ENCODE peak calls at places on chromosomes 4 and X, in eight cellular contexts. N is IMR-90, P is lower leg skin, Z is A549, F is epithelial cell of proximal tubule, G is cardiac fibroblast, L is fibroblast of mammary gland, E is cardiac muscle cell. A is an unnamed sample.

GRCh38 chr4:145769450-145770037 is 89.6 kb downstream of the C4orf51 start:
- DNase-seq in E (no peak), Z (no peak), F (no peak), P (no peak), L (no peak), G (no peak), N (no peak), A (no peak)

GRCh38 chr4:153750197-153750817 is 9.5 kb downstream of the RNF175 start:
- DNase-seq in Z (peak; percentile 51), L (peak; percentile 82), E (peak; percentile 86), G (peak; percentile 87), F (peak; percentile 41), P (no peak), N (peak; percentile 58), A (peak; percentile 82)

GRCh38 chrX:42975906-42976305 is 197.9 kb upstream of the PPP1R2C start:
- DNase-seq in N (no peak), F (no peak), L (no peak), G (no peak), P (no peak), Z (no peak), E (no peak), A (no peak)

GRCh38 chr4:4260185-4260751 is 12.2 kb upstream of the TMEM128 start:
- DNase-seq in N (peak; percentile 63), L (peak; percentile 65), Z (peak; percentile 72), F (no peak), G (peak; percentile 86), P (no peak), E (no peak), A (peak; percentile 89)

GRCh38 chrX:23127586-23127985 is 127.8 kb downstream of the DDX53 start:
- DNase-seq in Z (no peak), L (no peak), N (no peak), F (no peak), P (no peak), G (no peak), E (no peak), A (no peak)

GRCh38 chr4:119785963-119786362 is 157.4 kb upstream of the PDE5A start:
- DNase-seq in E (no peak), F (no peak), L (peak; percentile 49), G (peak; percentile 57), P (no peak), Z (peak; percentile 25), N (peak; percentile 23), A (peak; percentile 43)

GRCh38 chr4:7668282-7668681 is 233.6 kb upstream of the PSAPL1 start:
- DNase-seq in Z (no peak), E (no peak), F (no peak), N (no peak), L (no peak), P (no peak), G (no peak), A (no peak)

GRCh38 chrX:154355776-154356140 is 18.7 kb downstream of the FLNA start:
- DNase-seq in P (no peak), E (no peak), N (no peak), Z (no peak), F (no peak), G (no peak), L (no peak), A (no peak)

GRCh38 chrX:66051989-66052388 is 12.1 kb upstream of the VSIG4 start:
- DNase-seq in G (no peak), N (no peak), Z (no peak), P (no peak), F (no peak), E (no peak), L (no peak), A (no peak)

GRCh38 chrX:66050140-66050569 is 10.3 kb upstream of the VSIG4 start:
- DNase-seq in G (no peak), N (no peak), Z (no peak), F (no peak), L (no peak), P (no peak), E (no peak), A (no peak)

GRCh38 chrX:66049056-66049455 is 9.2 kb upstream of the VSIG4 start:
- DNase-seq in L (no peak), F (no peak), P (no peak), N (no peak), Z (no peak), E (no peak), G (no peak), A (no peak)

GRCh38 chrX:66054978-66055377 is 15.1 kb upstream of the VSIG4 start:
- DNase-seq in L (no peak), Z (no peak), N (no peak), G (no peak), P (no peak), E (no peak), F (no peak), A (no peak)

DNA sequence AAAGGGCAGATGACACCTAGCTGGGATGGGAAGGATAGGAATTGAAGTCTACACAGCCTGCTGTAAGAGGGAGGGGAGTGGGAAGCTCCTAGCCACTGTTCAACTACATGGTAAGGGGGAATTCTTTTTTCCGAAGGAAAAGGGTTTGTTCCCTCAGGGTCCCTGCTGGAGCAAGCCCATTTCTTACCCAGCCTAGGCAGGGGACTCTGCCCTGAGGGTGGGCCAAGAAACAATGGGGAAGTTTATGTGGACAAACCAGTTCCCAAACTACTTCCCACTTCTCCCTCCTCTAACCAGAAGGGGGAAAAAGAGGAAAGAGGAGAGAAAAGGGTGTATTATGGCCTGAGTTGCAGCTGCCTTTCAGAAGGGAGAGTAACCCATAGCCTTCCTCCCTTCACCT is 13.5 kb upstream of the VSIG4 start:
- DNase-seq in E (no peak), L (no peak), F (no peak), G (no peak), P (no peak), Z (no peak), N (no peak), A (no peak)
- H3K4me3 ChIP-seq in E (no peak overlapping the region), L (no peak overlapping the region), F (no peak overlapping the region), G (no peak overlapping the region), P (no peak overlapping the region), Z (no peak overlapping the region), N (no peak overlapping the region), A (no peak overlapping the region)

GRCh38 chr4:165327211-165328100 is at the start of gene MSMO1:
- DNase-seq in F (peak; percentile 84), L (peak; percentile 99), E (peak; percentile 99), G (peak; percentile 99), Z (peak; percentile 97), P (peak; percentile 100), N (peak; percentile 99), A (peak; percentile 99)
- TF ChIP-seq CTCF in F (no peak), L (no peak), E (no peak), G (no peak), Z (no peak), P (no peak), N (no peak), A (no peak)

GRCh38 chr4:56408978-56409377 is 21.7 kb upstream of the AASDH start:
- DNase-seq in P (no peak), F (no peak), E (no peak), L (no peak), G (no peak), Z (no peak), N (no peak), A (no peak)

GRCh38 chr4:56410247-56410646 is 23.0 kb upstream of the AASDH start:
- DNase-seq in E (peak; percentile 52), N (peak; percentile 98), L (peak; percentile 99), P (no peak), Z (peak; percentile 79), G (peak; percentile 99), F (peak; percentile 97), A (peak; percentile 98)

GRCh38 chr4:56417396-56417795 is 18.0 kb downstream of the PPAT start:
- DNase-seq in P (no peak), E (no peak), N (no peak), F (no peak), Z (no peak), G (no peak), L (no peak), A (no peak)

DNA sequence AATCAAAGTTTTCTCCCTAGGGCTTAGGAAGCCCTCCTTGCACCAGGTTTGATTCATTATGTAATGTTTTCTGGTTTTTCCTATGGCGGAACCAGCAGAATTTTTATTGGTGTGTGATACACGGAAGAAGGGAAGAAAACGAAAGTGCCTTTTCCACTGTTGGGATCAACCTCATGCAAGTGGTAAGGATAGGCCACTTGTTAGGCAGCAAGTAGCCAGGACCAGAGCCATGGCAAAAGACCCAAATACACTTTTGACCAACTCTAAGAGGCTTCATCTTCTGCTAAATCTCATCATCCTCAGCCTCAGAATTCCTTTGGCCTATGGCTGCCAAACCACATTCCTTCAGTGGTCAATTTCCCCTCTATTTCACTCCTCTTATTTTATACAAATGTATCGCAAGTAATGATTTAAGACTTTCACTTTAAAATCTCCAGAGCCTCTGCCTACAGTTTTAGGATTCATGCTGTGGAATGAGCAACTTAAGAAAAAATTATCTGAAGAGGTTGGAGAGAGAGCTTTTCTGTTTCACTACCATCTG is 21.2 kb downstream of the PPAT start:
- DNase-seq in L (peak; percentile 36), E (no peak), P (no peak), Z (no peak), F (no peak), N (peak; percentile 26), G (no peak), A (peak; percentile 22)
- H3K4me3 ChIP-seq in L (no peak overlapping the region), E (no peak overlapping the region), P (no peak overlapping the region), Z (no peak overlapping the region), F (peak overlapping the region; percentile 15), N (peak overlapping the region; percentile 15), G (no peak overlapping the region), A (no peak overlapping the region)

GRCh38 chr4:140604544-140604943 is 35.8 kb upstream of the UCP1 start:
- DNase-seq in L (no peak), P (no peak), E (no peak), Z (no peak), F (no peak), G (no peak), N (no peak), A (no peak)
- TF ChIP-seq CTCF in L (no peak), P (no peak), E (no peak), Z (no peak), F (no peak), G (no peak), N (no peak), A (no peak)

GRCh38 chr4:89371614-89372013 is 64.0 kb upstream of the GPRIN3 start:
- DNase-seq in E (peak; percentile 17), P (no peak), Z (no peak), F (no peak), N (no peak), L (no peak), G (no peak), A (no peak)
- H3K4me3 ChIP-seq in E (no peak overlapping the region), P (no peak overlapping the region), Z (no peak overlapping the region), F (no peak overlapping the region), N (no peak overlapping the region), L (no peak overlapping the region), G (no peak overlapping the region), A (no peak overlapping the region)

GRCh38 chr4:2910409-2910808 is 52.8 kb downstream of the NOP14 start:
- DNase-seq in Z (no peak), L (no peak), G (no peak), P (no peak), N (no peak), F (no peak), E (no peak), A (no peak)
- TF ChIP-seq CTCF in Z (no peak), L (no peak), G (peak; percentile 29), P (no peak), N (peak; percentile 3), F (peak; percentile 8), E (peak; percentile 24), A (peak; percentile 11)

A was measured in fibroblast of pulmonary artery.